ENCODE peak calls at places on chromosome 3, in six cellular contexts. One of them, this sample, is unnamed.

GRCh38 chr3:144142151-144142855 is 170.7 kb downstream of the DIPK2A start:
- DNase-seq in PC-3: no peak
- DNase-seq in left lung: no peak
- DNase-seq in CD8-positive, alpha-beta memory T cell: no peak
- DNase-seq in left ventricle myocardium inferior: no peak
- DNase-seq in psoas muscle: no peak
- DNase-seq in this sample: no peak

GRCh38 chr3:101070260-101071121 is 77.3 kb upstream of the ABI3BP start:
- DNase-seq in PC-3: peak; percentile 70
- DNase-seq in left lung: peak; percentile 83
- DNase-seq in CD8-positive, alpha-beta memory T cell: peak; percentile 25
- DNase-seq in left ventricle myocardium inferior: peak; percentile 44
- DNase-seq in psoas muscle: peak; percentile 70
- DNase-seq in this sample: peak; percentile 45

GRCh38 chr3:38478901-38479300 is 17.2 kb upstream of the EXOG start:
- DNase-seq in PC-3: no peak
- DNase-seq in left lung: no peak
- DNase-seq in CD8-positive, alpha-beta memory T cell: no peak
- DNase-seq in left ventricle myocardium inferior: no peak
- DNase-seq in psoas muscle: no peak
- DNase-seq in this sample: no peak

GRCh38 chr3:109818081-109818480 is 480.7 kb upstream of the DPPA4 start:
- DNase-seq in PC-3: no peak
- DNase-seq in left lung: no peak
- DNase-seq in CD8-positive, alpha-beta memory T cell: no peak
- DNase-seq in left ventricle myocardium inferior: no peak
- DNase-seq in psoas muscle: no peak
- DNase-seq in this sample: no peak

GRCh38 chr3:188431553-188431952 is 277.6 kb downstream of the LPP start:
- DNase-seq in PC-3: peak; percentile 84
- DNase-seq in left lung: no peak
- DNase-seq in CD8-positive, alpha-beta memory T cell: no peak
- DNase-seq in left ventricle myocardium inferior: no peak
- DNase-seq in psoas muscle: no peak
- DNase-seq in this sample: no peak

GRCh38 chr3:52086939-52087675 is 30.7 kb upstream of the DUSP7 start:
- DNase-seq in PC-3: no peak
- DNase-seq in left lung: peak; percentile 53
- DNase-seq in CD8-positive, alpha-beta memory T cell: no peak
- DNase-seq in left ventricle myocardium inferior: no peak
- DNase-seq in psoas muscle: peak; percentile 46
- DNase-seq in this sample: no peak

GRCh38 chr3:42672495-42672894 is 12.8 kb upstream of the KLHL40 start:
- DNase-seq in PC-3: no peak
- DNase-seq in left lung: no peak
- DNase-seq in CD8-positive, alpha-beta memory T cell: no peak
- DNase-seq in left ventricle myocardium inferior: no peak
- DNase-seq in psoas muscle: no peak
- DNase-seq in this sample: no peak

GRCh38 chr3:33360136-33360825 is 79.9 kb downstream of the UBP1 start:
- DNase-seq in PC-3: peak; percentile 95
- DNase-seq in left lung: no peak
- DNase-seq in CD8-positive, alpha-beta memory T cell: no peak
- DNase-seq in left ventricle myocardium inferior: no peak
- DNase-seq in psoas muscle: no peak
- DNase-seq in this sample: no peak

GRCh38 chr3:69864141-69864540 is 124.9 kb downstream of the MITF start:
- DNase-seq in PC-3: peak; percentile 66
- DNase-seq in left lung: no peak
- DNase-seq in CD8-positive, alpha-beta memory T cell: no peak
- DNase-seq in left ventricle myocardium inferior: no peak
- DNase-seq in psoas muscle: no peak
- DNase-seq in this sample: no peak

GRCh38 chr3:13420051-13420816 is at the start of gene NUP210:
- DNase-seq in PC-3: peak; percentile 63
- DNase-seq in left lung: peak; percentile 90
- DNase-seq in CD8-positive, alpha-beta memory T cell: peak; percentile 49
- DNase-seq in left ventricle myocardium inferior: peak; percentile 22
- DNase-seq in psoas muscle: peak; percentile 65
- DNase-seq in this sample: peak; percentile 29

DNA sequence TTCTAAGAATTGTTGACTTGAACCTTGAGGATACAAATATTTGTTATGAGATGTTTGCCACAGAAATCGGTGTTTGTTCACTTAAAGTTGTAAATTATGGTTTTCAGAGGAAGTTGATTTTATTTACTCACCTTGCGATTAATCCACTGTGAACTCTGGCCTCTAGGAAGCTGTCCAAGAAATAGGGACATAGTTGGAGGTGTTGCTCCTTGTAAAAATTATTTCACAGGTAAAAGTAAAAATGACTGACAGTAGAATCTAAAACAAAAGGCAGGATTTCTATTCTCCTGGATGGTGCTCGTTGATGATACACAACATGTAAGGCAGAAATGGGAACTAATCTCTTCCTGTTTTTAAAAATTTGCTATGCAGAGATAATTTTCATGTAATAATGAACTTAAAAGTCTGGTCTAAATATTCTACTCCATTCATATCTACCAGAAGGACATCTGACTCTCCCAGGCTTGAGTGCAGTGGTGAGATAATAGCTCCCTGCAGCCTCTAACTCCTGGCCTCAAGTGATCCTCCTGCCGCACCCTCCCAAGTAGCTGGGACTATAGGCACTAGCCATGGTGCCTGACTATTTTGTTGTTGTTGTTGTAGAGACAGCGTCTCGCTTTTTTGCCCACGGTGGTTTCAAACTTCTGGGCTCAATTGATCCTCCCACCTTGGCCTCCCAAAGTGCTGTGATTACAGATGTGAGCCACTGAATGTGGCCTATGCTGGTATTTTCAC is 17.1 kb upstream of the LZTFL1 start:
- DNase-seq in PC-3: no peak
- DNase-seq in left lung: no peak
- DNase-seq in CD8-positive, alpha-beta memory T cell: no peak
- DNase-seq in left ventricle myocardium inferior: no peak
- DNase-seq in psoas muscle: no peak
- DNase-seq in this sample: no peak
- H3K27me3 ChIP-seq in PC-3: no peaks in the 10 kb centered on the region
- H3K27me3 ChIP-seq in left lung: no peaks in the 10 kb centered on the region
- H3K27me3 ChIP-seq in CD8-positive, alpha-beta memory T cell: no peaks in the 10 kb centered on the region
- H3K27me3 ChIP-seq in left ventricle myocardium inferior: no peaks in the 10 kb centered on the region
- H3K27me3 ChIP-seq in psoas muscle: no peaks in the 10 kb centered on the region
- H3K27me3 ChIP-seq in this sample: no peaks in the 10 kb centered on the region

GRCh38 chr3:127387119-127387518 is 99.3 kb upstream of the PRR20G start:
- DNase-seq in PC-3: no peak
- DNase-seq in left lung: peak; percentile 47
- DNase-seq in CD8-positive, alpha-beta memory T cell: no peak
- DNase-seq in left ventricle myocardium inferior: peak; percentile 5
- DNase-seq in psoas muscle: no peak
- DNase-seq in this sample: no peak

GRCh38 chr3:127387556-127388153 is 99.8 kb upstream of the PRR20G start:
- DNase-seq in PC-3: no peak
- DNase-seq in left lung: no peak
- DNase-seq in CD8-positive, alpha-beta memory T cell: no peak
- DNase-seq in left ventricle myocardium inferior: peak; percentile 5
- DNase-seq in psoas muscle: no peak
- DNase-seq in this sample: no peak

GRCh38 chr3:127385540-127385870 is 97.7 kb upstream of the PRR20G start:
- DNase-seq in PC-3: no peak
- DNase-seq in left lung: no peak
- DNase-seq in CD8-positive, alpha-beta memory T cell: no peak
- DNase-seq in left ventricle myocardium inferior: no peak
- DNase-seq in psoas muscle: no peak
- DNase-seq in this sample: no peak

GRCh38 chr3:127384717-127385539 is 97.1 kb upstream of the PRR20G start:
- DNase-seq in PC-3: no peak
- DNase-seq in left lung: no peak
- DNase-seq in CD8-positive, alpha-beta memory T cell: no peak
- DNase-seq in left ventricle myocardium inferior: peak; percentile 4
- DNase-seq in psoas muscle: no peak
- DNase-seq in this sample: no peak

GRCh38 chr3:127386490-127386889 is 98.6 kb upstream of the PRR20G start:
- DNase-seq in PC-3: no peak
- DNase-seq in left lung: no peak
- DNase-seq in CD8-positive, alpha-beta memory T cell: no peak
- DNase-seq in left ventricle myocardium inferior: no peak
- DNase-seq in psoas muscle: no peak
- DNase-seq in this sample: no peak
- H3K27me3 ChIP-seq in PC-3: peaks cover 19% of the 10 kb centered on the region
- H3K27me3 ChIP-seq in left lung: no peaks in the 10 kb centered on the region
- H3K27me3 ChIP-seq in CD8-positive, alpha-beta memory T cell: no peaks in the 10 kb centered on the region
- H3K27me3 ChIP-seq in left ventricle myocardium inferior: peaks cover 84% of the 10 kb centered on the region
- H3K27me3 ChIP-seq in psoas muscle: peaks cover 10% of the 10 kb centered on the region
- H3K27me3 ChIP-seq in this sample: no peaks in the 10 kb centered on the region

DNA sequence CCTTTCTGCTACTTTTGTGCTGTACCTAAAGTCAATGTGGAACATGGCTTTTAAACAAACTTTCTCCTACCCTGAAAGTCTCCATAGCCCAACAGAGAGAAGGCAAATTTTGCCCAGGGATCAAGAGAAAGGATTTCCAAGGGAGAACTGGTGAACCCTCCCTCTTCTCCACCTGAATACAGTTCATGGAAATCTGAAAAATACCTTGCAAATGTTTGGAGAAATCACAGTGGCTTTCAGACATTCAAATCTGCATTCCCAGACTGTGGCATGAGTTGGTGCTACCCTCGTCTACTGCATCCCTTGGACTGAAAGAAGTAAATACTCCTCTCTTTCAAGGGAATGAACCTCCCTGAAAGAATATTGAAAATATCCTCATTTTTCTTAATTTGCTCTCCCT is 38.7 kb downstream of the ZIC4 start:
- DNase-seq in PC-3: no peak
- DNase-seq in left lung: no peak
- DNase-seq in CD8-positive, alpha-beta memory T cell: no peak
- DNase-seq in left ventricle myocardium inferior: no peak
- DNase-seq in psoas muscle: no peak
- DNase-seq in this sample: no peak
- H3K27me3 ChIP-seq in PC-3: peaks cover 92% of the 10 kb centered on the region
- H3K27me3 ChIP-seq in left lung: peaks cover 61% of the 10 kb centered on the region
- H3K27me3 ChIP-seq in CD8-positive, alpha-beta memory T cell: peaks cover 28% of the 10 kb centered on the region
- H3K27me3 ChIP-seq in left ventricle myocardium inferior: peaks cover 100% of the 10 kb centered on the region
- H3K27me3 ChIP-seq in psoas muscle: peaks cover 20% of the 10 kb centered on the region
- H3K27me3 ChIP-seq in this sample: peaks cover 46% of the 10 kb centered on the region

GRCh38 chr3:22898558-22898957 is 304.6 kb upstream of the UBE2E2 start:
- DNase-seq in PC-3: no peak
- DNase-seq in left lung: no peak
- DNase-seq in CD8-positive, alpha-beta memory T cell: no peak
- DNase-seq in left ventricle myocardium inferior: no peak
- DNase-seq in psoas muscle: no peak
- DNase-seq in this sample: no peak

GRCh38 chr3:22893001-22893400 is 310.1 kb upstream of the UBE2E2 start:
- DNase-seq in PC-3: no peak
- DNase-seq in left lung: no peak
- DNase-seq in CD8-positive, alpha-beta memory T cell: no peak
- DNase-seq in left ventricle myocardium inferior: no peak
- DNase-seq in psoas muscle: no peak
- DNase-seq in this sample: no peak

GRCh38 chr3:22894877-22895276 is 308.2 kb upstream of the UBE2E2 start:
- DNase-seq in PC-3: no peak
- DNase-seq in left lung: no peak
- DNase-seq in CD8-positive, alpha-beta memory T cell: no peak
- DNase-seq in left ventricle myocardium inferior: no peak
- DNase-seq in psoas muscle: no peak
- DNase-seq in this sample: no peak

GRCh38 chr3:22899441-22899840 is 303.7 kb upstream of the UBE2E2 start:
- DNase-seq in PC-3: no peak
- DNase-seq in left lung: no peak
- DNase-seq in CD8-positive, alpha-beta memory T cell: no peak
- DNase-seq in left ventricle myocardium inferior: no peak
- DNase-seq in psoas muscle: no peak
- DNase-seq in this sample: no peak

GRCh38 chr3:22893631-22894377 is 309.3 kb upstream of the UBE2E2 start:
- DNase-seq in PC-3: no peak
- DNase-seq in left lung: no peak
- DNase-seq in CD8-positive, alpha-beta memory T cell: no peak
- DNase-seq in left ventricle myocardium inferior: no peak
- DNase-seq in psoas muscle: no peak
- DNase-seq in this sample: no peak
- H3K27me3 ChIP-seq in PC-3: peaks cover 36% of the 10 kb centered on the region
- H3K27me3 ChIP-seq in left lung: no peaks in the 10 kb centered on the region
- H3K27me3 ChIP-seq in CD8-positive, alpha-beta memory T cell: no peaks in the 10 kb centered on the region
- H3K27me3 ChIP-seq in left ventricle myocardium inferior: no peaks in the 10 kb centered on the region
- H3K27me3 ChIP-seq in psoas muscle: peaks cover 2% of the 10 kb centered on the region
- H3K27me3 ChIP-seq in this sample: no peaks in the 10 kb centered on the region

GRCh38 chr3:128487538-128487812 is 5.5 kb downstream of the GATA2 start:
- DNase-seq in PC-3: no peak
- DNase-seq in left lung: no peak
- DNase-seq in CD8-positive, alpha-beta memory T cell: no peak
- DNase-seq in left ventricle myocardium inferior: no peak
- DNase-seq in psoas muscle: no peak
- DNase-seq in this sample: no peak
- H3K27me3 ChIP-seq in PC-3: no peaks in the 10 kb centered on the region
- H3K27me3 ChIP-seq in left lung: peaks cover 98% of the 10 kb centered on the region
- H3K27me3 ChIP-seq in CD8-positive, alpha-beta memory T cell: peaks cover 78% of the 10 kb centered on the region
- H3K27me3 ChIP-seq in left ventricle myocardium inferior: peaks cover 100% of the 10 kb centered on the region
- H3K27me3 ChIP-seq in psoas muscle: peaks cover 72% of the 10 kb centered on the region
- H3K27me3 ChIP-seq in this sample: peaks cover 100% of the 10 kb centered on the region

GRCh38 chr3:128482175-128482856 is 10.7 kb downstream of the GATA2 start:
- DNase-seq in PC-3: no peak
- DNase-seq in left lung: peak; percentile 38
- DNase-seq in CD8-positive, alpha-beta memory T cell: no peak
- DNase-seq in left ventricle myocardium inferior: no peak
- DNase-seq in psoas muscle: peak; percentile 2
- DNase-seq in this sample: no peak

GRCh38 chr3:128484404-128485282 is 8.4 kb downstream of the GATA2 start:
- DNase-seq in PC-3: no peak
- DNase-seq in left lung: peak; percentile 50
- DNase-seq in CD8-positive, alpha-beta memory T cell: no peak
- DNase-seq in left ventricle myocardium inferior: no peak
- DNase-seq in psoas muscle: peak; percentile 39
- DNase-seq in this sample: no peak

GRCh38 chr3:128481438-128481942 is 11.5 kb downstream of the GATA2 start:
- DNase-seq in PC-3: no peak
- DNase-seq in left lung: peak; percentile 71
- DNase-seq in CD8-positive, alpha-beta memory T cell: no peak
- DNase-seq in left ventricle myocardium inferior: peak; percentile 80
- DNase-seq in psoas muscle: peak; percentile 77
- DNase-seq in this sample: no peak

GRCh38 chr3:128483657-128484403 is 9.2 kb downstream of the GATA2 start:
- DNase-seq in PC-3: no peak
- DNase-seq in left lung: peak; percentile 67
- DNase-seq in CD8-positive, alpha-beta memory T cell: no peak
- DNase-seq in left ventricle myocardium inferior: no peak
- DNase-seq in psoas muscle: peak; percentile 40
- DNase-seq in this sample: no peak

GRCh38 chr3:128482857-128483656 is 9.9 kb downstream of the GATA2 start:
- DNase-seq in PC-3: peak; percentile 72
- DNase-seq in left lung: peak; percentile 75
- DNase-seq in CD8-positive, alpha-beta memory T cell: no peak
- DNase-seq in left ventricle myocardium inferior: no peak
- DNase-seq in psoas muscle: peak; percentile 60
- DNase-seq in this sample: no peak
- H3K27me3 ChIP-seq in PC-3: no peaks in the 10 kb centered on the region
- H3K27me3 ChIP-seq in left lung: peaks cover 71% of the 10 kb centered on the region
- H3K27me3 ChIP-seq in CD8-positive, alpha-beta memory T cell: peaks cover 39% of the 10 kb centered on the region
- H3K27me3 ChIP-seq in left ventricle myocardium inferior: peaks cover 100% of the 10 kb centered on the region
- H3K27me3 ChIP-seq in psoas muscle: peaks cover 55% of the 10 kb centered on the region
- H3K27me3 ChIP-seq in this sample: peaks cover 76% of the 10 kb centered on the region

GRCh38 chr3:14570089-14570488 is 29.9 kb upstream of the GRIP2 start:
- DNase-seq in PC-3: no peak
- DNase-seq in left lung: no peak
- DNase-seq in CD8-positive, alpha-beta memory T cell: no peak
- DNase-seq in left ventricle myocardium inferior: no peak
- DNase-seq in psoas muscle: no peak
- DNase-seq in this sample: no peak
- H3K27me3 ChIP-seq in PC-3: no peaks in the 10 kb centered on the region
- H3K27me3 ChIP-seq in left lung: no peaks in the 10 kb centered on the region
- H3K27me3 ChIP-seq in CD8-positive, alpha-beta memory T cell: no peaks in the 10 kb centered on the region
- H3K27me3 ChIP-seq in left ventricle myocardium inferior: peaks cover 75% of the 10 kb centered on the region
- H3K27me3 ChIP-seq in psoas muscle: no peaks in the 10 kb centered on the region
- H3K27me3 ChIP-seq in this sample: no peaks in the 10 kb centered on the region